ENCODE peak calls at places on chromosomes 16 and 17, in ten cellular contexts. F is neural progenitor cell, O is MM.1S, Y is K562, I is aorta, L is colonic mucosa, S is left lung, T is tibial artery, P is esophagus squamous epithelium, C is Peyer's patch. M is an unnamed sample.

GRCh38 chr17:68296217-68297140 is 5.2 kb downstream of the ARSG start:
- DNase-seq in F (no peak), O (no peak), Y (no peak), I (no peak), L (peak; percentile 33), S (no peak), T (no peak), P (no peak), C (peak; percentile 90), M (no peak)

GRCh38 chr17:31811021-31811565 is 48.0 kb downstream of the COPRS start:
- DNase-seq in F (no peak), O (no peak), Y (no peak), I (no peak), L (no peak), S (no peak), T (no peak), P (no peak), C (no peak), M (no peak)

GRCh38 chr16:4323071-4323844 is 7.4 kb downstream of the GLIS2 start:
- DNase-seq in F (no peak), O (no peak), Y (no peak), I (peak; percentile 76), L (no peak), S (peak; percentile 82), T (no peak), P (no peak), C (no peak), M (no peak)

GRCh38 chr16:86089986-86090385 is 191.0 kb downstream of the IRF8 start:
- DNase-seq in F (no peak), O (no peak), Y (no peak), I (peak; percentile 33), L (no peak), S (no peak), T (no peak), P (no peak), C (peak; percentile 45), M (no peak)

GRCh38 chr16:14219983-14220382 is 148.9 kb downstream of the MRTFB start:
- DNase-seq in F (no peak), O (no peak), Y (no peak), I (no peak), L (no peak), S (no peak), T (no peak), P (no peak), C (no peak), M (no peak)

GRCh38 chr16:13471036-13471435 is 448.9 kb upstream of the ERCC4 start:
- DNase-seq in F (peak; percentile 38), O (peak; percentile 10), Y (no peak), I (no peak), L (no peak), S (no peak), T (no peak), P (no peak), C (no peak), M (no peak)

GRCh38 chr17:48577330-48577945 is 712 bp downstream of the HOXB4 start:
- DNase-seq in F (no peak), O (no peak), Y (no peak), I (peak; percentile 71), L (peak; percentile 63), S (no peak), T (no peak), P (no peak), C (peak; percentile 57), M (no peak)

GRCh38 chr16:57826040-57826434 is 23.7 kb upstream of the KIFC3 start:
- DNase-seq in F (no peak), O (no peak), Y (no peak), I (no peak), L (no peak), S (no peak), T (no peak), P (no peak), C (no peak), M (no peak)

GRCh38 chr17:66255112-66255511 is 25.9 kb upstream of the APOH start:
- DNase-seq in F (peak; percentile 73), O (peak; percentile 75), Y (peak; percentile 60), I (no peak), L (peak; percentile 44), S (no peak), T (no peak), P (no peak), C (peak; percentile 50), M (peak; percentile 4)

GRCh38 chr16:26569793-26570192 is 496.9 kb upstream of the C16orf82 start:
- DNase-seq in F (peak; percentile 64), O (peak; percentile 43), Y (no peak), I (no peak), L (no peak), S (no peak), T (no peak), P (no peak), C (no peak), M (no peak)

DNA sequence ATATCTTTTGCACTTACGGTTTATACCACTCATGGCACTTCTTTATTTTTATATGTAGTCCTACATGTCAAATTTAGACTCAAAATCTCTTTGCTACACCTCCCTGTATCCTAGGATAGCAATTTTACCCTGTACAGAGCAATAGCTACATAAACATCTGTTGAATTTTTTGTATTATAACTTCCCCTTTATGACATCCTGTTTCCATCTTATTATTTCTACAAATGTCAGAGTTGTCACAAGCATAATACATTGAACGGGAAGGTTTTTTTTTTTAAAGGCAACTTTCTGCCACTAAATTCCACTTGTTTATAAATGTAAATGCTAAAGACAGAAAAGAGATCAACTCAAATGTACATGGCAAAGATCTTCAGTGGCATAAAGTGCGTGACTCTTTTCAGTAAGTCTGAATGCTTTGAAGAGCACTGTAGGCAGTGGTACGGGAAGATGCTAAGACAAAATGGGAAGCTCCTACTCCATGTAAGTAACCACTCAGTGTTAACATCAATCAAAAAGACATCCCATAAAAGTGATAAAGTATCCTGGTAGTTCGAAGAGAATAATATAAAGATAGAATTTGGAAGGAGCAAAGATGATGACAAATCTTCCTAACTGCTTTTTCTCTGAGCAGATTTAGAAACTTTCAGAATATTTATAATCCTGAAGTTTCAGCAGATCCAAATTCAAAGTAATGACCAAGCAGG is 26.8 kb downstream of the GNA13 start:
- DNase-seq in F (no peak), O (no peak), Y (no peak), I (no peak), L (no peak), S (no peak), T (no peak), P (no peak), C (no peak), M (no peak)
- H3K27ac ChIP-seq in F (no peak overlapping the region), O (no peak overlapping the region), Y (no peak overlapping the region), I (no peak overlapping the region), L (no peak overlapping the region), S (peak overlapping the region; percentile 5), T (no peak overlapping the region), P (no peak overlapping the region), C (peak overlapping the region; percentile 36), M (no peak overlapping the region)

DNA sequence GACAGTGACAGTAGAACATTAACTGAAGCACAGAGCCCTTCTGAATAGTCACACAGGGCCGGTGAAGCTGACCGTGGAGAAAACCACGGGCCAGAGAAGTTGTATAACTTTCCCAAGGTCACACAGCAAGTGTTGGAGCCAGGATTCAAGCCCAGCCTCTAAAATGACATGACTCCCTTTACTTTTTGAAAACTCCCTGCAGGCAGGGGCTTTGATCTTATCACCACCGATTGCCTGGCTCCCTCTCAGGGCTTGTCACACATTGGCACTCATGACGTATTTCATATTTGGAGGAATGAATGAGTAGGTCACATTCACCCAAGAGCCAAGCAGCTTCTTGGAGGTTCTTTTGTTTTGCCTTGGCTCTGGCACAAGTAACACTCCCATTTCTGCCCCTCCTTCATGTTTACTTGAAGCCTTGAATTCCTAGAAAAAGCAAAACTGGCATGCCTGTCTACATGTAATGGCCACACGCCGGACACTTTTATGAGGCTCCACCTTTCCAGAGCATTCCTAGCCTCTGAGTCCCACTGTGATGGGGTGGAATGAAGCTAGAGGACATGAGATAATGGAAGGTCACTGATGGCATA is 13.3 kb upstream of the RBBP6 start:
- DNase-seq in F (no peak), O (no peak), Y (no peak), I (no peak), L (no peak), S (no peak), T (no peak), P (no peak), C (no peak), M (no peak)
- H3K27ac ChIP-seq in F (no peak overlapping the region), O (no peak overlapping the region), Y (no peak overlapping the region), I (no peak overlapping the region), L (no peak overlapping the region), S (no peak overlapping the region), T (no peak overlapping the region), P (no peak overlapping the region), C (no peak overlapping the region), M (no peak overlapping the region)

GRCh38 chr17:62968445-62968923 is 2.4 kb downstream of the TANC2 start:
- DNase-seq in F (peak; percentile 87), O (peak; percentile 85), Y (peak; percentile 80), I (no peak), L (peak; percentile 59), S (no peak), T (peak; percentile 29), P (no peak), C (peak; percentile 58), M (no peak)
- H3K27ac ChIP-seq in F (no peak overlapping the region), O (no peak overlapping the region), Y (no peak overlapping the region), I (no peak overlapping the region), L (no peak overlapping the region), S (peak overlapping the region; percentile 22), T (no peak overlapping the region), P (no peak overlapping the region), C (no peak overlapping the region), M (peak overlapping the region; percentile 7)

GRCh38 chr16:84079664-84080063 is 37.1 kb upstream of the SLC38A8 start:
- DNase-seq in F (no peak), O (no peak), Y (no peak), I (no peak), L (no peak), S (no peak), T (no peak), P (no peak), C (no peak), M (no peak)

GRCh38 chr16:84074721-84075120 is 32.1 kb upstream of the SLC38A8 start:
- DNase-seq in F (no peak), O (no peak), Y (no peak), I (no peak), L (no peak), S (no peak), T (no peak), P (no peak), C (no peak), M (no peak)

GRCh38 chr16:84072014-84072413 is 29.4 kb upstream of the SLC38A8 start:
- DNase-seq in F (no peak), O (no peak), Y (no peak), I (no peak), L (no peak), S (no peak), T (no peak), P (no peak), C (no peak), M (no peak)

GRCh38 chr16:84071151-84071550 is 28.6 kb upstream of the SLC38A8 start:
- DNase-seq in F (no peak), O (no peak), Y (no peak), I (no peak), L (no peak), S (no peak), T (no peak), P (no peak), C (no peak), M (no peak)

DNA sequence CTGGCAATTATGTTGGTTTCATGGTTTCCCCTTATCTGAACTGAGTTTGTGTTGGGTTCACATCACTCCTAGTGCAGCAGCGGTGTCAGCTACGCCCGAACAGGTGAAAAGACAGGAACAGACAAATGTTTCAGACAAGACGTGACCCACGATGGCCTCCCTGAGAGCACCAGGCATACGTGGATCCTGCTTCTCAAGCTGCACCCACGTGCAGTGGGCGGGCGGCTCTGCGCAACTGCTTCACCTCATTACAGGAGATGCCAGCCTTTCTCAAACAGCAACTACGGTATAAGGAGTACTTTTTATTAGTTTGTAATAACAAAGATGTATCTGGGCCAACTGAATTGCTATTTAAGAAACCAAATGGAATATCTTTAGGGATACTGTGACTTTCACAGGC is 32.8 kb upstream of the SLC38A8 start:
- DNase-seq in F (no peak), O (no peak), Y (no peak), I (no peak), L (no peak), S (no peak), T (no peak), P (no peak), C (no peak), M (no peak)
- H3K27ac ChIP-seq in F (no peak overlapping the region), O (no peak overlapping the region), Y (no peak overlapping the region), I (no peak overlapping the region), L (no peak overlapping the region), S (no peak overlapping the region), T (no peak overlapping the region), P (no peak overlapping the region), C (no peak overlapping the region), M (no peak overlapping the region)

M was measured in substantia nigra.